ENCODE peak calls at places on chromosome 1, in eight cellular contexts. D is stomach, H is transverse colon, V is HepG2, W is NB4, R is breast epithelium, F is prostate gland, Y is lower leg skin. L is an unnamed sample.

GRCh38 chr1:95384570-95384969 is 150.6 kb downstream of the RWDD3 start:
- DNase-seq in D (no peak), H (no peak), V (peak), W (peak), R (no peak), F (no peak), Y (no peak), L (peak)

GRCh38 chr1:18972991-18973390 is 16.5 kb upstream of the IFFO2 start:
- DNase-seq in D (no peak), H (no peak), V (no peak), W (peak), R (no peak), F (no peak), Y (peak), L (no peak)

GRCh38 chr1:173475564-173476196 is 1.5 kb upstream of the PRDX6 start:
- DNase-seq in D (no peak), H (peak), V (peak), W (peak), R (no peak), F (peak), Y (no peak), L (peak)

GRCh38 chr1:185719021-185719420 is 15.2 kb upstream of the HMCN1 start:
- DNase-seq in D (no peak), H (no peak), V (no peak), W (no peak), R (no peak), F (no peak), Y (peak), L (peak)

GRCh38 chr1:225431081-225431863 is 3.4 kb upstream of the LBR start:
- DNase-seq in D (no peak), H (no peak), V (no peak), W (no peak), R (no peak), F (no peak), Y (no peak), L (no peak)

GRCh38 chr1:9426291-9426711 is 113.0 kb upstream of the SLC25A33 start:
- DNase-seq in D (peak), H (peak), V (no peak), W (peak), R (no peak), F (no peak), Y (no peak), L (no peak)

GRCh38 chr1:119133987-119134386 is 6.5 kb downstream of the WARS2 start:
- DNase-seq in D (no peak), H (no peak), V (no peak), W (no peak), R (no peak), F (no peak), Y (no peak), L (no peak)

GRCh38 chr1:53411541-53412152 is 47.6 kb upstream of the DMRTB1 start:
- DNase-seq in D (no peak), H (no peak), V (no peak), W (no peak), R (no peak), F (no peak), Y (peak), L (no peak)

GRCh38 chr1:212721388-212722247 is 22.0 kb upstream of the BATF3 start:
- DNase-seq in D (peak), H (no peak), V (peak), W (peak), R (no peak), F (peak), Y (no peak), L (peak)

GRCh38 chr1:212004888-212005287 is 30.5 kb downstream of the INTS7 start:
- DNase-seq in D (no peak), H (no peak), V (no peak), W (no peak), R (no peak), F (peak), Y (no peak), L (no peak)

GRCh38 chr1:212470059-212470458 is 37.3 kb downstream of the NENF start:
- DNase-seq in D (peak), H (peak), V (no peak), W (no peak), R (peak), F (peak), Y (peak), L (peak)

GRCh38 chr1:110492573-110492972 is 26.4 kb downstream of the KCNA10 start:
- DNase-seq in D (peak), H (no peak), V (no peak), W (no peak), R (no peak), F (no peak), Y (no peak), L (no peak)

GRCh38 chr1:70627910-70628309 is 216.8 kb downstream of the CTH start:
- DNase-seq in D (no peak), H (no peak), V (no peak), W (no peak), R (no peak), F (no peak), Y (no peak), L (peak)

GRCh38 chr1:12082988-12083387 is 19.9 kb downstream of the TNFRSF8 start:
- DNase-seq in D (no peak), H (no peak), V (no peak), W (no peak), R (no peak), F (no peak), Y (no peak), L (no peak)
- H3K4me3 ChIP-seq in D (no peak), H (no peak), V (no peak), W (no peak), R (no peak), F (no peak), Y (no peak), L (no peak)

GRCh38 chr1:107459204-107459904 is 318.5 kb downstream of the NTNG1 start:
- DNase-seq in D (no peak), H (no peak), V (no peak), W (no peak), R (no peak), F (no peak), Y (no peak), L (no peak)

GRCh38 chr1:107467811-107468210 is 327.0 kb downstream of the NTNG1 start:
- DNase-seq in D (no peak), H (no peak), V (no peak), W (no peak), R (no peak), F (no peak), Y (no peak), L (no peak)

GRCh38 chr1:107467286-107467685 is 326.4 kb downstream of the NTNG1 start:
- DNase-seq in D (no peak), H (no peak), V (no peak), W (no peak), R (no peak), F (no peak), Y (no peak), L (no peak)

GRCh38 chr1:107460009-107460408 is 319.2 kb downstream of the NTNG1 start:
- DNase-seq in D (no peak), H (peak), V (no peak), W (no peak), R (no peak), F (no peak), Y (no peak), L (no peak)

DNA sequence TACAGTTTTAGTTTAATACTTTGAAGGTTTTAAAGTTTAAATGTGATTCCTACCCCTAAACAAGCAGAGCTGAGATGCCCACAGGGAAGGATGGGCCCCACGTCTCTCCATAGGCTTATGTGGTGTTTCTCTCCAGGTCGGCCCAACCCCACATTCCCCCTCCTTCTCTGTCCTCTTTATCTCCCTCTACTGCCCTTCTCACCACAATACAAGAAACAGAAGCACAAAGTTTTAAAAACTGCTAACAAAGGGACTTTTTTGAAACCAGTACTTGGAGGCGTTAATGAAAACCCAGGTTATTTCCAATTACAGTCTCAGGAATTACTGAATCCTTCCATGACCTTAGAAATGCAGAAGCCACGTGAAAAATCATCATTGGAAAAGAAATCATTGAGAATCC is 324.0 kb downstream of the NTNG1 start:
- DNase-seq in D (no peak), H (no peak), V (no peak), W (no peak), R (no peak), F (no peak), Y (no peak), L (no peak)
- TF ChIP-seq CTCF in D (no peak), H (no peak), V (peak), W (no peak), R (no peak), F (no peak), Y (no peak), L (no peak)

GRCh38 chr1:38778521-38778920 is 81.1 kb downstream of the RRAGC start:
- DNase-seq in D (no peak), H (no peak), V (no peak), W (no peak), R (no peak), F (no peak), Y (no peak), L (no peak)

GRCh38 chr1:38776466-38776865 is 83.1 kb downstream of the RRAGC start:
- DNase-seq in D (no peak), H (no peak), V (no peak), W (no peak), R (no peak), F (no peak), Y (peak), L (no peak)

GRCh38 chr1:38779491-38779890 is 80.1 kb downstream of the RRAGC start:
- DNase-seq in D (no peak), H (no peak), V (no peak), W (no peak), R (no peak), F (no peak), Y (peak), L (no peak)

GRCh38 chr1:38778051-38778450 is 81.5 kb downstream of the RRAGC start:
- DNase-seq in D (no peak), H (no peak), V (no peak), W (no peak), R (no peak), F (no peak), Y (peak), L (no peak)

GRCh38 chr1:38777464-38777957 is 82.1 kb downstream of the RRAGC start:
- DNase-seq in D (no peak), H (no peak), V (no peak), W (no peak), R (no peak), F (no peak), Y (peak), L (no peak)
- H3K4me3 ChIP-seq in D (no peak), H (no peak), V (no peak), W (no peak), R (no peak), F (no peak), Y (no peak), L (no peak)

GRCh38 chr1:219805191-219805590 is 123.2 kb downstream of the SLC30A10 start:
- DNase-seq in D (no peak), H (no peak), V (no peak), W (no peak), R (no peak), F (no peak), Y (no peak), L (no peak)
- TF ChIP-seq CTCF in D (no peak), H (no peak), V (no peak), W (no peak), R (no peak), F (no peak), Y (no peak), L (peak)

GRCh38 chr1:179875606-179876288 is 1.9 kb downstream of the TOR1AIP2 start:
- DNase-seq in D (no peak), H (no peak), V (no peak), W (no peak), R (no peak), F (no peak), Y (no peak), L (no peak)
- H3K4me3 ChIP-seq in D (peak), H (no peak), V (peak), W (peak), R (peak), F (no peak), Y (no peak), L (peak)

GRCh38 chr1:177561436-177561835 is 390.7 kb downstream of the BRINP2 start:
- DNase-seq in D (no peak), H (no peak), V (no peak), W (no peak), R (no peak), F (no peak), Y (no peak), L (no peak)

GRCh38 chr1:177556163-177556562 is 385.4 kb downstream of the BRINP2 start:
- DNase-seq in D (no peak), H (no peak), V (no peak), W (no peak), R (no peak), F (no peak), Y (no peak), L (no peak)

DNA sequence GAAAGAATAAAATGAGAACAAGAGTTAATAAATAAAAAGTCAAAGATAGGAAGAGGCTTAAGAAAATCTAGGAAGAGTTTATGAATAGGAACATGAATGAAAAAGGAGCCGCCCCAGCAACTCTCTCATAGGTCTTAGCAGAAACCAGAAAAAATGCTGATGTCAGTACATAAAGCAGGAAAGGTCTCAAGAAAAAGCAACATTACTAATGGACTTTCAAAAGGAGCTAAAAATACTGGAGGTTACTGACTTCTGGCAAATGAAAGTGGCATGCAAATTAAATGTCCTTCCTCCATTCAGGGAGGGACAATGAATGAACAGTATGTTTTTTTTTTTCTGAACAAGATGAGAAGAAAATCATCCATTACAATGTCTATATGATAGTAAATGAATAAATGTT is 387.6 kb downstream of the BRINP2 start:
- DNase-seq in D (no peak), H (no peak), V (no peak), W (no peak), R (no peak), F (no peak), Y (no peak), L (no peak)
- TF ChIP-seq CTCF in D (no peak), H (no peak), V (no peak), W (no peak), R (no peak), F (no peak), Y (no peak), L (no peak)

GRCh38 chr1:115567431-115567830 is 74.3 kb upstream of the VANGL1 start:
- DNase-seq in D (no peak), H (no peak), V (no peak), W (no peak), R (no peak), F (no peak), Y (no peak), L (no peak)

GRCh38 chr1:115559987-115560386 is 81.8 kb upstream of the VANGL1 start:
- DNase-seq in D (no peak), H (no peak), V (no peak), W (no peak), R (no peak), F (no peak), Y (no peak), L (no peak)

GRCh38 chr1:115565353-115565752 is 76.4 kb upstream of the VANGL1 start:
- DNase-seq in D (no peak), H (no peak), V (no peak), W (no peak), R (no peak), F (no peak), Y (no peak), L (no peak)

GRCh38 chr1:115565789-115566188 is 76.0 kb upstream of the VANGL1 start:
- DNase-seq in D (no peak), H (no peak), V (no peak), W (no peak), R (no peak), F (no peak), Y (no peak), L (no peak)

DNA sequence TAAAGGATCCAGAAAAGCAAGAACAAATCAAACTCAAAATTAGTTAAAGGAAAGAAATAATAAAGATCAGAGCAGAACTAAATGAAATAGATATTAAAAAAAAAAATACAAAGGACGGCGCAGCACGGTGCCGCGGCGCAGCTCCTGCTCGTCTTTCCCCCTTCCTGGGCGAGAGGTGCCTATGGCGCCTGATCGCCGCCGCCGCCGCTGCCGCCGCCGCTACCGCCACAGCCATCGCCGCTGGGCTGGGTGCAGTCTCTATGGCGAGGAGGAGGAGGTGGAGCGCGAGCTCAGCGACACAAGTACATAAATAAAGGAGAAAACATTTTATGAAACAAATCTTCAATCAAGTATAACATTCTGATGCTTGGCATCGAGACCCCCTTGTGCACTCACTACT is 77.6 kb upstream of the VANGL1 start:
- DNase-seq in D (no peak), H (no peak), V (no peak), W (no peak), R (no peak), F (no peak), Y (no peak), L (no peak)
- H3K4me3 ChIP-seq in D (no peak), H (no peak), V (no peak), W (no peak), R (no peak), F (no peak), Y (no peak), L (no peak)

GRCh38 chr1:54981466-54981865 is 1.0 kb downstream of the TMEM61 start:
- DNase-seq in D (no peak), H (no peak), V (no peak), W (no peak), R (no peak), F (no peak), Y (peak), L (no peak)
- TF ChIP-seq CTCF in D (no peak), H (no peak), V (no peak), W (no peak), R (no peak), F (no peak), Y (no peak), L (no peak)